ENCODE peak calls at places on chromosomes 7 and 10, in six cellular contexts. I is GM12865, H is GM12864, Q is fibroblast of lung, U is cardiac fibroblast, F is heart left ventricle. P is an unnamed sample.

GRCh38 chr10:62323751-62324150 is 50.4 kb upstream of the ZNF365 start:
- DNase-seq in Q (peak; percentile 71), F (no peak), U (no peak), H (no peak), I (no peak), P (no peak)

GRCh38 chr7:74104702-74105101 is 21.1 kb downstream of the LIMK1 start:
- DNase-seq in H (no peak), Q (peak; percentile 67), I (no peak), U (no peak), F (no peak), P (no peak)

GRCh38 chr7:36096460-36097095 is 56.5 kb upstream of the EEPD1 start:
- DNase-seq in H (no peak), Q (no peak), I (no peak), U (peak; percentile 18), F (no peak), P (no peak)

GRCh38 chr10:113297226-113297625 is 255.6 kb upstream of the HABP2 start:
- DNase-seq in F (no peak), Q (peak; percentile 61), U (peak; percentile 13), H (no peak), I (no peak), P (no peak)

GRCh38 chr10:121070257-121070656 is 219.1 kb downstream of the WDR11 start:
- DNase-seq in U (no peak), Q (no peak), I (peak; percentile 30), H (no peak), F (no peak), P (no peak)

GRCh38 chr10:22851865-22852239 is 76.0 kb upstream of the ARMC3 start:
- DNase-seq in Q (peak; percentile 80), F (no peak), U (no peak), H (no peak), I (no peak), P (no peak)

GRCh38 chr7:117192108-117192507 is 130.8 kb downstream of the WNT2 start:
- DNase-seq in Q (no peak), H (no peak), F (no peak), I (no peak), U (no peak), P (no peak)

GRCh38 chr7:107029764-107030286 is 14.7 kb upstream of the PRKAR2B start:
- DNase-seq in Q (no peak), I (no peak), F (no peak), U (no peak), H (no peak), P (no peak)

GRCh38 chr10:16470747-16471146 is 33.9 kb downstream of the PTER start:
- DNase-seq in F (no peak), Q (no peak), H (no peak), U (no peak), I (no peak), P (no peak)

GRCh38 chr10:17216217-17216900 is 11.7 kb upstream of the VIM start:
- DNase-seq in U (peak; percentile 98), Q (peak; percentile 100), I (peak; percentile 83), F (no peak), H (no peak), P (no peak)

GRCh38 chr10:49534670-49535381 is 4.1 kb downstream of the ERCC6 start:
- DNase-seq in Q (peak; percentile 84), F (no peak), U (peak; percentile 64), H (peak; percentile 86), I (peak; percentile 89), P (no peak)

GRCh38 chr7:66167773-66168367 is 37.3 kb upstream of the TPST1 start:
- DNase-seq in H (no peak), Q (peak; percentile 83), F (no peak), I (no peak), U (peak; percentile 91), P (no peak)

GRCh38 chr7:47565841-47566240 is 16.1 kb downstream of the TNS3 start:
- DNase-seq in F (no peak), H (no peak), I (no peak), U (no peak), Q (peak; percentile 48), P (no peak)

GRCh38 chr7:390761-391410 is 100.9 kb downstream of the FOXL3 start:
- DNase-seq in I (no peak), H (no peak), U (no peak), F (peak; percentile 12), Q (no peak), P (no peak)

GRCh38 chr7:100044719-100045118 is 4.9 kb upstream of the ZSCAN21 start:
- DNase-seq in H (peak; percentile 22), Q (no peak), U (no peak), F (no peak), I (peak; percentile 64), P (no peak)

GRCh38 chr7:114295522-114295921 is 119.1 kb upstream of the FOXP2 start:
- DNase-seq in I (no peak), U (no peak), Q (no peak), F (no peak), H (no peak), P (no peak)

GRCh38 chr7:102874166-102874829 is 38.5 kb upstream of the LRRC17 start:
- DNase-seq in Q (peak; percentile 99), H (peak; percentile 37), I (peak; percentile 75), F (no peak), U (peak; percentile 59), P (no peak)

DNA sequence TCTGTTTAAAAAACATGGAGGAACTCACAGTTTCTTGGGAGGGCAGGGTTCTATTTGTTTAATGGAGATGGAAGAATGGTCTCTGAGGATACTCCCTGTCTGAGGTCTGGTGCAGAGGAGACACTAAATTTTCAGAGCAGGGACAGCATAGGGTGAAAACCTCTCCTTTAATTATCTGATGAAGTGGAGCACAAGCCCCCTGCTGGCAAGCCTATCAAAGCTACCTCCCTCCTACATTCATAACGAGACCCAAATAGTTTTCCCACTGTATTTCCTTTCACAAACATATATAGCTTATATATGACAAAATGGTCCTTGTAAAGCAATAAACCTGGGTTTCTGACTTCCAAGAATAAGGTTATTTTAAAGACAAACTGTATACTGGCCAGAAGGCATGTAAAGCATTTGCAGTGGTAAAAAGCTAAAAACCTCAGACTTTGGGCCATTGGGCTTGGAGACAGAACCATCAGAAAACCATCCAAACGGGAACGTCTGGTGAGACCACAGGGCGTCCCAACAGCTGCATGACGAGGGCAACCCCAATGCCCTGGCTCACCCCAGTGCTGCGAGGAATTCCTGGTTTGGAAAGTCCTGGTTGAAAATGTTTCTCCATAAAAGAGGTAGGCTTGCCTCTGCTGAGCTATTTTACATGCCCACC is 201.3 kb downstream of the FANK1 start:
- DNase-seq in H (no peak), F (no peak), Q (no peak), I (no peak), U (no peak), P (peak; percentile 59)
- TF ChIP-seq CTCF in H (peak; percentile 29), F (no peak), Q (no peak), I (peak; percentile 4), U (no peak), P (no peak)

GRCh38 chr7:154777908-154778307 is 225.0 kb downstream of the PAXIP1 start:
- DNase-seq in U (no peak), H (no peak), I (no peak), F (no peak), Q (no peak), P (no peak)
- TF ChIP-seq CTCF in U (no peak), H (no peak), I (no peak), F (no peak), Q (no peak), P (no peak)

GRCh38 chr10:31321396-31321941 is 2.5 kb downstream of the ZEB1 start:
- DNase-seq in I (peak; percentile 56), F (no peak), Q (peak; percentile 24), H (no peak), U (peak; percentile 31), P (no peak)

GRCh38 chr10:31318854-31319601 is at the start of gene ZEB1:
- DNase-seq in Q (peak; percentile 97), H (peak; percentile 96), F (peak; percentile 90), U (peak; percentile 96), I (peak; percentile 98), P (peak; percentile 92)

GRCh38 chr10:31320179-31320597 is 1.2 kb downstream of the ZEB1 start:
- DNase-seq in I (peak; percentile 84), Q (peak; percentile 48), U (peak; percentile 53), H (no peak), F (peak; percentile 56), P (peak; percentile 84)

GRCh38 chr10:31319602-31320178 is 674 bp downstream of the ZEB1 start:
- DNase-seq in F (peak; percentile 27), Q (no peak), I (peak; percentile 36), H (no peak), U (peak; percentile 17), P (no peak)

DNA sequence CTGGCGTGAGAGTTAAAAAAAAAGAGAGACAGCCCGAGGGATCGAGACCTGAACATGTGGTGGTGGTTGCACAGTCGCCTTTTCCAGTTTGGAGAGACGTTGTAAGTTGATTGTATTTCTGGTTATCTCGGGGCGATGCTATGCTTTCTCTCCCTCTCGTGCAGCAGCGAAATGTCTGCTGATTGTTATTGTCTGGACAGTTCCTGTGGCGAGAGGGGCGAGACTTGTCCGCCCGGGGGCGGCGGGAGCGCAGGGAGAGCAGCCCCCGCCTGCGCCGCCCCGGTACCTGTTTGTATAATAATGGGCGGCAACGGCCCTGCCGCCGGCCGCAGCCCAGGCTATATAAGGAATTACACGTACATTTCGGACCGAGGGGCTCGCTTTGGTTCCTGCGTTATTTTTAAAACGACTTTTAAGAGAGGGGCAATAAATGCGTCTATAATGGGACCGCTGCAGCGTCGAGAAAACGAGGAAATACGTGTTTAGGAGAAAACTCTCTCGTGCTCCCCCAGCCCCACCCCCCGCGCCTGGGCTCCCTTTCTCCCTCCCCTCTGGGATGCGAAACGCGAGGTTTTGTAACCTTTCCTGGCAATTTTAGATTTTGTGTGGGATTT is 1.7 kb downstream of the ZEB1 start:
- DNase-seq in Q (peak; percentile 66), F (peak; percentile 61), U (peak; percentile 63), H (no peak), I (peak; percentile 76), P (no peak)
- TF ChIP-seq CTCF in Q (no peak), F (no peak), U (no peak), H (no peak), I (no peak), P (peak; percentile 15)

DNA sequence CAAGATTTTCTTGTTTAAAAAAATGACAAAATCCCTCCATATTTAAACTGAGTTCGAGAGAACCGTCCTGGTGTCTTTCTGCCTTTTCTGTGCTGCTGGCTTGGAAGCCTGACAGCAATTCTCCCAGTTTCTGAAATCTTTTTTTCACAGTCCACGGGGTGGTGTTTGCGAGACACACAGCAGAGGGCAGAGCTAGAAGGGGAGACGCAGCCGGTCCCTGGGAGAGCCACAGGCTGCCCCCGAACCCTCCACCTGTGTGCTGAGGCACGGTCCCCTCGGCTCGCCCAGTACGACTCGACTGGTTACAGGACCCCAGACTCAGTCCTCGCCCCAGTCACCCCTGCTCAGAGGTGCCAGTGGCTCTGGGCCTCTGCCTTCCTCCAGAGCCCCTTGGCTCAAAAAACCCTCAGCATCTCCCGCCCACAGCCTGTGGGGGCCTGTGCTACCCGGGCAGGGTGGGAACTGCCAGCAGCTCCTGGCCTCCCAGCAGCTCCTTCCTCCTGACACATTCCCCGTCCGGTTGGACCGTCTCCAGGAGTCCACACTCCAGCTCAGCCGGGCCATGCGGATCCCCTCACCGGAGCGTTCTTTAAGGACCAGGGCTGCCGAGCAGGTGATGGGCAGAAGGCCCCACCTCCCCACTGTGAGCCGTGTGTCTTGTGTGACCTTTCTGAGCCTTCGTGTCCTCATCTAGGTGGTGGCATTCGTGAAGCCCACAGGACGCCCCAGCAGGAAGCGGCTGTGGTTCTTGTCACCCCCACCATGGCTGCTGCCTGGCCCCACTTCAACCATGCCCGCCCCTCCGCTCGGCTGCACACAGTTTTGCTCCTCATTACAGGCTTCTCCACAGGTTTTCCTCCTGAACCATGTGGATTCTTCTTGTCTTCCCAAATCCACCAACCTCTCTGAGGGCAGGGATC is 52.3 kb upstream of the EN2 start:
- DNase-seq in U (peak; percentile 2), F (no peak), H (no peak), Q (no peak), I (no peak), P (no peak)
- TF ChIP-seq CTCF in U (no peak), F (peak; percentile 5), H (peak; percentile 4), Q (no peak), I (no peak), P (peak; percentile 33)

GRCh38 chr10:77965294-77965693 is 38.7 kb upstream of the DLG5 start:
- DNase-seq in H (no peak), I (no peak), Q (peak; percentile 91), U (peak; percentile 67), F (no peak), P (no peak)
- TF ChIP-seq CTCF in H (no peak), I (no peak), Q (no peak), U (peak; percentile 2), F (no peak), P (no peak)

P was measured in osteocyte.